ENCODE peak calls at places on chromosome 14, in five cellular contexts. A, C, N, H and M are unnamed samples.

GRCh38 chr14:32594766-32595165 is 265.7 kb downstream of the AKAP6 start:
- DNase-seq in A (peak; percentile 36), C (no peak), N (peak; percentile 40), H (no peak), M (no peak)

GRCh38 chr14:99254391-99255009 is 17.5 kb downstream of the BCL11B start:
- DNase-seq in A (no peak), C (no peak), N (no peak), H (no peak), M (no peak)

GRCh38 chr14:52268191-52269061 is 928 bp downstream of the PTGDR start:
- DNase-seq in A (peak; percentile 54), C (no peak), N (no peak), H (no peak), M (no peak)

GRCh38 chr14:67411820-67412421 is at the start of gene PLEK2:
- DNase-seq in A (peak; percentile 20), C (peak; percentile 64), N (peak; percentile 86), H (peak; percentile 31), M (no peak)

GRCh38 chr14:32428875-32429274 is 99.8 kb downstream of the AKAP6 start:
- DNase-seq in A (no peak), C (no peak), N (no peak), H (no peak), M (no peak)

GRCh38 chr14:33457617-33458016 is 493.3 kb downstream of the EGLN3 start:
- DNase-seq in A (no peak), C (no peak), N (no peak), H (no peak), M (no peak)

GRCh38 chr14:90295870-90296516 is 35.7 kb downstream of the NRDE2 start:
- DNase-seq in A (no peak), C (no peak), N (no peak), H (no peak), M (no peak)

GRCh38 chr14:104510794-104511611 is 68.6 kb upstream of the C14orf180 start:
- DNase-seq in A (no peak), C (peak; percentile 69), N (no peak), H (peak; percentile 63), M (no peak)

GRCh38 chr14:40133484-40133883 is 701.3 kb upstream of the FBXO33 start:
- DNase-seq in A (no peak), C (no peak), N (no peak), H (no peak), M (no peak)

DNA sequence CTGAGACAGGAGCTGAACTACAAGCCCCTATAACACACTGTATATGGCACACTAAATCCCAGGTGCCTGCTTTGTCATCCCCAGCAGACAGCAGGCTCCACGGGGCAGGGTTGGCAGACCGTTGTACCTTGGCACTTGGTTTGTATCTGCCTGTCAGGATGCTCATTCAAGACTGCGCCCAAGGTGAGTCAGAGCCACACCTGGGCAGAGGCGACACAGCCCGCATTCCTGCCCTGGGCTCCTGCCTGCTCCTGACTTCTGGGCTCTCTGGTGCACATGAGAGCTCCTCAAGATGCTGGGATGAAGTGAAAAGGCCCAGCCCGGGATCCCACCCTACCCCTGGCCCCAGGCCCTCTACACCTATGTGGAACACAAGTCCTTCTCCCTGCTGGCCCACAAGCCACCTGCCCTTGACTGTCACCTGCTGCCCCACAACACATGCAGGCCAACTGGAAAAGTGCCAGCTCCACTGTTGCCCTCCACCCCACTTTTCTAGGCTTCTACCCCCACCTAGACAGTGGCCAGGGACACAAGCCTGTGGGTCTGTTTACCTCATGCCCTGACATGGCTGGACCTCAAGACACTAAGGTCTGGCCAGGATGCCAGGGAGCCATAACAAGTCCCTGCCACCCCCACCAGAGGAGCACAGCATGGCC is 30.8 kb upstream of the PNMA1 start:
- DNase-seq in A (no peak), C (peak; percentile 47), N (peak; percentile 91), H (peak; percentile 65), M (no peak)
- H3K4me3 ChIP-seq in A (no peak overlapping the region), C (no peak overlapping the region), N (peak overlapping the region; percentile 4), H (no peak overlapping the region), M (no peak overlapping the region)

DNA sequence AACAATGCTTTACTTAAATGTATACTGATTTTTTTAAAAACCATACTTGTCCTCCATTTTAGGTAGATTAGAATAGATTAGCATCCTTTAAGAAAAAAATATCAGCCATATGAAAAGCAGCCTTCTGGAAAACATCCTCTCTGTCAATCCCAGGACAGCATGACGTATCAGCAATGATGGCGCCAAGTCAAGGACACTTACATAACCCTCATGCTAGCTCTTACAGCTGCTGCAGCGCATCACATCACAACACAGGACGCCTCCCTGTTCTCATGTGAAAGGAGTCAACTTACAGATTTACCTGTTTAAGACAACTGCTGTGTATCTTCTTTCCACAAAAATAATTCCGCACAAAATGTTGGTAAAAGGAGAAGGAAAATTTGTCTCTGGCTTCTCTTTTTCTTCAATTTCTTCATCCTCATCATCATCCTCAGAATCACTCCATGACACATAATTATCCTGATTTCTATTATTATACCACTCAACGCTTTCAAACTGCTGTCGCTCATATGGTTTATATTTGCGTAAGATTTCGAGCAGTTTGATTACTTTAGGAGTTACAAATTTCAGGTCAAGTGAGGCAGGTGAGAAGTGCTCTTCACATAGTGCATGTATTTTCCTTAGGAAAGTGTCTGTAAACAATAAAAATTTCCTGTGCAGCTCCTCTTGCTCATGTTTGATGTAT is 33.3 kb downstream of the DICER1 start:
- DNase-seq in A (no peak), C (peak; percentile 83), N (no peak), H (no peak), M (no peak)
- H3K27ac ChIP-seq in A (no peak overlapping the region), C (peak overlapping the region; percentile 78), N (no peak overlapping the region), H (no peak overlapping the region), M (no peak overlapping the region)

DNA sequence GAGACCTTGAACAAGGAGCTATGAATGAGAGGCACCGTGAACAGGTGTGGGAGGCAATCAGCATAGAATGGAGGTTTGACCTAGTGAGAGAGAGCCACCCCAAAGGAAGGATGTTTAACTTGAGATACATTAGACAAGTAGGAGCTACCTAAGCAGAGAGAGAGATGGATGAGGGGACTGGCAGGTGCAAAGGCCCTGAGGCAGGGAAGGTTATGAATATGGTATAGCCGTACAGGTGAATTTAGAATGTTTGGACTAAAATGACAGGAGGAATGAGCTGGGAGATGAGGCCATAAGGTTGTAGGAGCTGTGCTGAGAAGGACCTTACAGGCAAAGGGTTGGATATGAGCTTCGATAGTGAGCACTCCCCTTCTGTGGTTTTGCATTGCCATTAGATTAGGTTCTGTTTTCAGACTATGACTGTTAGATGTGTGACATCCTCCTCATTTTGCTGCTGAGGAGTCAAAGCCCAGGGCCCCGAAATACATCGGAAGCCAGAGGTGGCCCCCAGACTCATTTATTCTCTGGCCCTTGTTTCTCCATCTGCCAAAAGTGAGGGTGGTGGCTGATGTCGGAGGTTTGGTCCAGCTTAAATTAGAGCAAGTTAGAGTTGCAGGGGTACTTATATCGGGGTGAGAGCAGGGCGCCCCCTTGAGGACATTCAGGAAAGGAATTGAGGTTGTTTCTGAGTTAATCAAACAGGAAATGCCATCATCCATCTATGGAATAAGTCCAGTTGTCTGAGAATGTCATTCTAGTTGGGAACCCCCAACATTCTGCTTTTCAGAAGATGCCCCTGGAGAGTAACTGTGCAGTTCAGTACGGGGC is 29.4 kb downstream of the SLC24A4 start:
- DNase-seq in A (peak; percentile 22), C (no peak), N (peak; percentile 23), H (no peak), M (no peak)
- TF ChIP-seq CTCF in A (peak; percentile 28), C (no peak), N (peak; percentile 69), H (no peak), M (no peak)

GRCh38 chr14:25039933-25040332 is 10.0 kb downstream of the STXBP6 start:
- DNase-seq in A (no peak), C (no peak), N (no peak), H (no peak), M (no peak)

GRCh38 chr14:25044299-25044698 is 5.6 kb downstream of the STXBP6 start:
- DNase-seq in A (no peak), C (no peak), N (no peak), H (no peak), M (no peak)

GRCh38 chr14:25042362-25043299 is 7.3 kb downstream of the STXBP6 start:
- DNase-seq in A (peak; percentile 87), C (no peak), N (peak; percentile 24), H (no peak), M (no peak)

GRCh38 chr14:25041898-25042297 is 8.0 kb downstream of the STXBP6 start:
- DNase-seq in A (no peak), C (no peak), N (no peak), H (no peak), M (no peak)

GRCh38 chr14:25041484-25041883 is 8.5 kb downstream of the STXBP6 start:
- DNase-seq in A (no peak), C (no peak), N (no peak), H (no peak), M (no peak)
- H3K4me3 ChIP-seq in A (no peak overlapping the region), C (no peak overlapping the region), N (no peak overlapping the region), H (no peak overlapping the region), M (no peak overlapping the region)

DNA sequence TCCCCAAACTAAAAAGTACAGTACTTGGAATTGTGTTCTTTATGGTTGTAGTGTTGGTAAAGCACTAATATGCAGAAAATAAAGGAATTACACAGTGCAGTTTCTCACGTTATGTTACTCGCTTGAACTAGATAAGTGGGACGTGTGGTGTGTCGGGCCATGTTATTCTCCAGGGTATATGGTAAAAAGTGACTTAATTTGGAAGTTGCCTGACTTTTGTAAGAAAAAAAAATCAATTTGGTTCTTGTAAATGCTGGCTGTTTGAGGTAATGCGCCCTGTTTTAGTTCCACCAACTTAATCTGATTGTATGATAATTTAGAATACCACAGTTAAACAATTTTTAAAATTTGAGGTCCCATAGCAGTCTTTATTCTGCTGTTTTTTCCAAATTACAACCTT is 4.1 kb downstream of the ARF6 start:
- DNase-seq in A (no peak), C (no peak), N (no peak), H (no peak), M (no peak)
- H3K27ac ChIP-seq in A (no peak overlapping the region), C (peak overlapping the region; percentile 99), N (peak overlapping the region; percentile 19), H (peak overlapping the region; percentile 99), M (no peak overlapping the region)

GRCh38 chr14:100901391-100902183 is 1.9 kb downstream of the RTL1 start:
- DNase-seq in A (no peak), C (no peak), N (no peak), H (no peak), M (no peak)

GRCh38 chr14:100902792-100903191 is 730 bp downstream of the RTL1 start:
- DNase-seq in A (no peak), C (no peak), N (no peak), H (no peak), M (no peak)

GRCh38 chr14:100903672-100904185 is at the start of gene RTL1:
- DNase-seq in A (no peak), C (no peak), N (no peak), H (no peak), M (no peak)

GRCh38 chr14:100900837-100901390 is 2.6 kb downstream of the RTL1 start:
- DNase-seq in A (no peak), C (no peak), N (peak; percentile 48), H (no peak), M (no peak)

DNA sequence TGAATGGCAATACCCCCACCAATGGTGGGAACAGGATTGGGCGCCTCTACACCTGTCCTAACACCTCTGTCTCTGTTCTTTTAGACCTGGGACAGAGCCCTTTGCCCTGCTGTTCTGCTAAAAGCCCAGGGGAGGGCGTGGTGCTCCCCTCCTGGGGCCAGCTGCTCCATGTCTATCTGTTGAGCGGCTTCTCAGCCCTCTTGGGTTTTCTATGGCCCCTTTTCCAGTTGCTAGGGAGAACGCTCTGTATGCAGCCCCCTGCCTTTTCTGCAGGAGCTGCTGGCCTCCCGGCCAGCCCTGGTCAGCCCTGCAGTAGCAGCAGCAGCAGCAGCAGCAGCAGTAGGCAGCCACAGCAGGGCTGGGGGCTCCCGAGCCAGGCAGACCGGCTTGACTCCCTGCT is 1.2 kb downstream of the RTL1 start:
- DNase-seq in A (no peak), C (no peak), N (peak; percentile 37), H (no peak), M (no peak)
- TF ChIP-seq CTCF in A (no peak), C (no peak), N (peak; percentile 66), H (no peak), M (no peak)

GRCh38 chr14:101559250-101559623 is 2.1 kb upstream of the DIO3 start:
- DNase-seq in A (no peak), C (no peak), N (no peak), H (no peak), M (no peak)
- H3K4me3 ChIP-seq in A (peak overlapping the region; percentile 30), C (peak overlapping the region; percentile 55), N (peak overlapping the region; percentile 84), H (peak overlapping the region; percentile 54), M (peak overlapping the region; percentile 67)